ENCODE peak calls at places on chromosomes 6 and 20, in nine cellular contexts. Z is heart left ventricle; H is CD8-positive, alpha-beta T cell; X is fibroblast of lung; W is sigmoid colon; K is H9; F is A549; L is psoas muscle; O is vagina. N is an unnamed sample. For H3K4me1, the result is how much of the 10 kb centered on the place peaks cover.

GRCh38 chr6:16762265-16762546 is 946 bp upstream of the ATXN1 start:
- DNase-seq in Z (no peak), H (no peak), X (peak), W (no peak), K (no peak), F (no peak), L (no peak), O (no peak), N (no peak)

GRCh38 chr6:84926756-84927155 is 162.4 kb upstream of the TBX18 start:
- DNase-seq in Z (no peak), H (no peak), X (no peak), W (no peak), K (no peak), F (no peak), L (no peak), O (no peak), N (no peak)

GRCh38 chr6:138028893-138029292 is 78.3 kb downstream of the PERP start:
- DNase-seq in Z (no peak), H (no peak), X (no peak), W (no peak), K (no peak), F (no peak), L (no peak), O (no peak), N (no peak)

GRCh38 chr6:37628611-37629320 is 68.9 kb downstream of the MDGA1 start:
- DNase-seq in Z (no peak), H (no peak), X (peak), W (peak), K (no peak), F (no peak), L (no peak), O (no peak), N (no peak)

GRCh38 chr6:49986551-49986950 is 17.1 kb upstream of the DEFB113 start:
- DNase-seq in Z (no peak), H (no peak), X (no peak), W (no peak), K (no peak), F (no peak), L (no peak), O (no peak), N (no peak)

GRCh38 chr6:159074866-159075265 is 30.1 kb upstream of the TAGAP start:
- DNase-seq in Z (no peak), H (no peak), X (no peak), W (no peak), K (no peak), F (no peak), L (no peak), O (no peak), N (no peak)

GRCh38 chr20:51445591-51445990 is 96.9 kb downstream of the NFATC2 start:
- DNase-seq in Z (no peak), H (no peak), X (no peak), W (no peak), K (no peak), F (no peak), L (no peak), O (no peak), N (no peak)

GRCh38 chr6:41599015-41599835 is 39.0 kb upstream of the MDFI start:
- DNase-seq in Z (no peak), H (no peak), X (no peak), W (peak), K (peak), F (no peak), L (peak), O (no peak), N (no peak)

GRCh38 chr6:36827261-36828079 is 11.8 kb downstream of the CPNE5 start:
- DNase-seq in Z (peak), H (peak), X (peak), W (peak), K (no peak), F (no peak), L (no peak), O (no peak), N (no peak)

GRCh38 chr6:129120856-129121255 is 237.9 kb downstream of the LAMA2 start:
- DNase-seq in Z (no peak), H (no peak), X (peak), W (no peak), K (no peak), F (no peak), L (no peak), O (no peak), N (no peak)

GRCh38 chr6:90347411-90347841 is 50.8 kb upstream of the BACH2 start:
- DNase-seq in Z (no peak), H (no peak), X (no peak), W (no peak), K (no peak), F (no peak), L (no peak), O (no peak), N (no peak)

GRCh38 chr6:78483141-78483540 is 384.2 kb upstream of the IRAK1BP1 start:
- DNase-seq in Z (no peak), H (no peak), X (no peak), W (no peak), K (no peak), F (no peak), L (no peak), O (no peak), N (no peak)

GRCh38 chr6:147448212-147448611 is 60.3 kb upstream of the SAMD5 start:
- DNase-seq in Z (no peak), H (no peak), X (peak), W (no peak), K (peak), F (no peak), L (no peak), O (no peak), N (no peak)

GRCh38 chr20:57693002-57693582 is 16.7 kb downstream of the PMEPA1 start:
- DNase-seq in Z (no peak), H (no peak), X (peak), W (no peak), K (peak), F (no peak), L (no peak), O (no peak), N (peak)

GRCh38 chr20:57694481-57694880 is 15.3 kb downstream of the PMEPA1 start:
- DNase-seq in Z (no peak), H (no peak), X (no peak), W (no peak), K (no peak), F (no peak), L (no peak), O (no peak), N (no peak)

GRCh38 chr20:57693670-57694329 is 16.0 kb downstream of the PMEPA1 start:
- DNase-seq in Z (no peak), H (no peak), X (no peak), W (no peak), K (no peak), F (no peak), L (no peak), O (no peak), N (no peak)

GRCh38 chr20:57690525-57690924 is 19.3 kb downstream of the PMEPA1 start:
- DNase-seq in Z (no peak), H (no peak), X (no peak), W (no peak), K (no peak), F (no peak), L (no peak), O (no peak), N (no peak)

GRCh38 chr20:57692393-57692792 is 17.4 kb downstream of the PMEPA1 start:
- DNase-seq in Z (no peak), H (no peak), X (no peak), W (no peak), K (no peak), F (no peak), L (no peak), O (no peak), N (no peak)
- H3K4me1 ChIP-seq in Z (under half), H (under half), X (under half), W (under half), K (under half), F (half or more), L (under half), O (half or more), N (half or more)

DNA sequence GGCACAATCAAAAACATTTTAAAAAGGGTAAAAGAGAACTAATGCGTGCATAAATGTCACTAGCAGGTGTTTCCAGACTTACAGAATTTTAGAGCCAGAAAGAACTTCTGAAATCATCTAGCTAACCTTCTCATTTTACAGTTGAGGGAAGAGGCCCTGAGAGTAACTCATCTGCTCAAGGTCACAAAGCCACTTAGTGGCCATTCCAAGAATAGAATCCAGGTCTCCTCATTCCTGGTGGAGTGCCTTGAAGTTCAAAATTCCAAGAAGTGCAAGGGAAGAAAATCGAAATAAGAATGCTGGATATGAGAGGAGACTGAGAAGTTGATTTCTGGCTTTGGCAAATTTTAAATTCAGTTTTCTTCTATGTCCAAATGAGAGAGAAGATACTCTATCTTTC is 3.2 kb upstream of the KIAA0408 start:
- DNase-seq in Z (no peak), H (no peak), X (no peak), W (no peak), K (no peak), F (peak), L (no peak), O (no peak), N (no peak)
- H3K4me1 ChIP-seq in Z (under half), H (under half), X (under half), W (under half), K (under half), F (under half), L (under half), O (under half), N (under half)

DNA sequence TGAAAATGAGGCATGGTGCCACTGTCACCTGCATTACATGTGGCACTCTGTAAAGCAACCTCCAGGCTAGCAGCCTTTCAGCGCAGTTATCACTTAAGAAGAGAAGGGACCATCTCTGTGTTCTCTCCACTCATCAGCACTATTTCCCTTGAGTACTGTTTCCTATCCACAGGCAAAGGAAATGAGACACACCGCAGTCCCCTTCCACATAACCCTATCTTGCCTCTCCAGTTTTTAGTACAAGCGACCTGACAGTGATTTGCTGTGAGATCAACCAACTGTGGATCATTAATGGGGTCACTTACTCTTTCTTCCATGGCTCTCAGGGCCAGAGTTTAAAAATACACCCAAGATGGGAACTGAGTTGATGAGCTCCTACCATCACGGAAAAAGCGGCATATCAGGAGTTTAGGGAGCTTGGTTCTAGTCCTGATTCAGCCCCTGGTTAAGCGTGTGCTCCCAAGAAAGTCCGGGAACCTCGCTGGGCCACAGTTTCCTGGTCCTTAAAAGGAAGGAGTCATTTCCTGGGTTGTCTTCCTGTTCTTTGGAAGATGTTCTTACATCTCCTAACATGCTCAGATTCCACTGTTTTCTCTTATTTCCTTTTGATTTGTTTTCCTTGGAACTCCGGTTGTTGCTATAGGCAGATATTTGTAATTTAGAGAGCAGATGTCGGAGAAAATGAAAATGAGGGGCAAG is 27.3 kb downstream of the PRDM1 start:
- DNase-seq in Z (no peak), H (no peak), X (no peak), W (no peak), K (no peak), F (no peak), L (no peak), O (no peak), N (no peak)
- H3K4me1 ChIP-seq in Z (under half), H (half or more), X (under half), W (under half), K (under half), F (under half), L (under half), O (under half), N (under half)

GRCh38 chr6:13465734-13466133 is 21.7 kb downstream of the GFOD1 start:
- DNase-seq in Z (no peak), H (no peak), X (no peak), W (no peak), K (no peak), F (no peak), L (no peak), O (no peak), N (no peak)
- H3K4me1 ChIP-seq in Z (half or more), H (under half), X (under half), W (under half), K (under half), F (under half), L (under half), O (under half), N (under half)

GRCh38 chr20:13187899-13188298 is 33.2 kb upstream of the ISM1 start:
- DNase-seq in Z (no peak), H (no peak), X (no peak), W (no peak), K (no peak), F (no peak), L (no peak), O (no peak), N (no peak)

GRCh38 chr20:13180986-13181889 is 39.8 kb upstream of the ISM1 start:
- DNase-seq in Z (no peak), H (no peak), X (no peak), W (no peak), K (no peak), F (no peak), L (no peak), O (no peak), N (no peak)

GRCh38 chr20:13186043-13186774 is 34.9 kb upstream of the ISM1 start:
- DNase-seq in Z (no peak), H (no peak), X (no peak), W (no peak), K (no peak), F (no peak), L (no peak), O (no peak), N (no peak)

DNA sequence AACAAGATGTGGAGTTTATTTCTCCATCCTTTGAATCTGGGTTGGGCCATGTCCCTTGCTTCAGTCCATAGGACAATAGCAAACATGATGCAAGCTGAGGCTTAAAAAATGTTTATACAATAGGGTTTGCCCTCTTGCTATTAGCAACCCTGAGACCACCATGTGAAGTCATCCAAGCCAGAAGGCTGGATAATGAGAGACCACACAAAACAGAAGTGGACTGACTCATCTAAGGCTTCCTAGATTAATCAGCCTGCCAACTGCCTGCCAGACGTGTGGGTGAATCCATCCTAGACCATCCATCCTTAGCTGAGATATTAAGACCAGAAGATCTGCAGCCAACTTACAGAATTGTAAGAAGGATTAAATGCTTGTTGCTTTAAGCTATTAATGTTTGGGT is 38.1 kb upstream of the ISM1 start:
- DNase-seq in Z (no peak), H (no peak), X (no peak), W (no peak), K (no peak), F (no peak), L (no peak), O (no peak), N (no peak)
- H3K4me1 ChIP-seq in Z (under half), H (under half), X (under half), W (under half), K (under half), F (under half), L (under half), O (under half), N (under half)

GRCh38 chr6:130593200-130593599 is 227.4 kb downstream of the TMEM200A start:
- DNase-seq in Z (no peak), H (no peak), X (no peak), W (no peak), K (no peak), F (no peak), L (no peak), O (no peak), N (no peak)
- H3K4me1 ChIP-seq in Z (under half), H (under half), X (under half), W (under half), K (under half), F (under half), L (under half), O (under half), N (under half)

GRCh38 chr20:33815671-33816070 is 4.5 kb downstream of the CHMP4B start:
- DNase-seq in Z (no peak), H (no peak), X (no peak), W (no peak), K (no peak), F (no peak), L (no peak), O (no peak), N (no peak)
- H3K4me1 ChIP-seq in Z (half or more), H (under half), X (under half), W (under half), K (under half), F (under half), L (half or more), O (half or more), N (under half)